ENCODE peak calls at places on chromosomes 1 and 21, in five cellular contexts. One of them, this sample, is unnamed.

GRCh38 chr1:90335566-90335965 is 340.7 kb downstream of the ZNF326 start:
- DNase-seq in pancreas: no peak
- DNase-seq in AG08396: no peak
- DNase-seq in cardiac fibroblast: no peak
- DNase-seq in head of caudate nucleus: no peak
- DNase-seq in this sample: no peak

GRCh38 chr1:112319371-112320034 is 76.5 kb upstream of the CTTNBP2NL start:
- DNase-seq in pancreas: no peak
- DNase-seq in AG08396: no peak
- DNase-seq in cardiac fibroblast: no peak
- DNase-seq in head of caudate nucleus: no peak
- DNase-seq in this sample: no peak

GRCh38 chr1:18414321-18414720 is 66.4 kb upstream of the KLHDC7A start:
- DNase-seq in pancreas: no peak
- DNase-seq in AG08396: no peak
- DNase-seq in cardiac fibroblast: no peak
- DNase-seq in head of caudate nucleus: no peak
- DNase-seq in this sample: no peak

GRCh38 chr1:228487336-228488106 is at the start of gene RNF187:
- DNase-seq in pancreas: peak
- DNase-seq in AG08396: peak
- DNase-seq in cardiac fibroblast: peak
- DNase-seq in head of caudate nucleus: peak
- DNase-seq in this sample: peak

GRCh38 chr21:44440241-44441040 is 14.9 kb upstream of the LRRC3 start:
- DNase-seq in pancreas: no peak
- DNase-seq in AG08396: no peak
- DNase-seq in cardiac fibroblast: no peak
- DNase-seq in head of caudate nucleus: no peak
- DNase-seq in this sample: no peak

GRCh38 chr1:39631361-39632331 is 7.8 kb downstream of the HEYL start:
- DNase-seq in pancreas: no peak
- DNase-seq in AG08396: no peak
- DNase-seq in cardiac fibroblast: no peak
- DNase-seq in head of caudate nucleus: no peak
- DNase-seq in this sample: no peak

GRCh38 chr1:65793359-65793732 is 651 bp downstream of the PDE4B start:
- DNase-seq in pancreas: no peak
- DNase-seq in AG08396: peak
- DNase-seq in cardiac fibroblast: no peak
- DNase-seq in head of caudate nucleus: no peak
- DNase-seq in this sample: no peak

GRCh38 chr21:34795152-34796141 is 126.7 kb downstream of the CLIC6 start:
- DNase-seq in pancreas: peak
- DNase-seq in AG08396: peak
- DNase-seq in cardiac fibroblast: peak
- DNase-seq in head of caudate nucleus: no peak
- DNase-seq in this sample: no peak

GRCh38 chr1:43634729-43635128 is 15.2 kb upstream of the KDM4A start:
- DNase-seq in pancreas: no peak
- DNase-seq in AG08396: no peak
- DNase-seq in cardiac fibroblast: no peak
- DNase-seq in head of caudate nucleus: no peak
- DNase-seq in this sample: no peak

GRCh38 chr1:207935166-207935583 is 24.2 kb upstream of the CD34 start:
- DNase-seq in pancreas: no peak
- DNase-seq in AG08396: no peak
- DNase-seq in cardiac fibroblast: no peak
- DNase-seq in head of caudate nucleus: no peak
- DNase-seq in this sample: no peak

GRCh38 chr1:226954337-226954736 is 14.2 kb downstream of the COQ8A start:
- DNase-seq in pancreas: no peak
- DNase-seq in AG08396: no peak
- DNase-seq in cardiac fibroblast: no peak
- DNase-seq in head of caudate nucleus: no peak
- DNase-seq in this sample: no peak

GRCh38 chr1:5740865-5741860 is 251.1 kb downstream of the NPHP4 start:
- DNase-seq in pancreas: no peak
- DNase-seq in AG08396: no peak
- DNase-seq in cardiac fibroblast: no peak
- DNase-seq in head of caudate nucleus: no peak
- DNase-seq in this sample: no peak

GRCh38 chr1:24929876-24930702 is at the start of gene RUNX3:
- DNase-seq in pancreas: no peak
- DNase-seq in AG08396: peak
- DNase-seq in cardiac fibroblast: no peak
- DNase-seq in head of caudate nucleus: peak
- DNase-seq in this sample: no peak

GRCh38 chr1:235710665-235711064 is 61.1 kb upstream of the GNG4 start:
- DNase-seq in pancreas: no peak
- DNase-seq in AG08396: no peak
- DNase-seq in cardiac fibroblast: no peak
- DNase-seq in head of caudate nucleus: no peak
- DNase-seq in this sample: no peak

GRCh38 chr21:33762798-33763572 is 120.7 kb downstream of the ITSN1 start:
- DNase-seq in pancreas: no peak
- DNase-seq in AG08396: no peak
- DNase-seq in cardiac fibroblast: peak
- DNase-seq in head of caudate nucleus: no peak
- DNase-seq in this sample: no peak

GRCh38 chr1:53281180-53281579 is 42.9 kb upstream of the MAGOH start:
- DNase-seq in pancreas: no peak
- DNase-seq in AG08396: no peak
- DNase-seq in cardiac fibroblast: no peak
- DNase-seq in head of caudate nucleus: no peak
- DNase-seq in this sample: no peak

GRCh38 chr1:39609618-39610331 is 29.7 kb downstream of the HEYL start:
- DNase-seq in pancreas: peak
- DNase-seq in AG08396: peak
- DNase-seq in cardiac fibroblast: peak
- DNase-seq in head of caudate nucleus: peak
- DNase-seq in this sample: no peak

GRCh38 chr1:205144751-205145150 is 23.0 kb upstream of the RBBP5 start:
- DNase-seq in pancreas: no peak
- DNase-seq in AG08396: peak
- DNase-seq in cardiac fibroblast: peak
- DNase-seq in head of caudate nucleus: no peak
- DNase-seq in this sample: peak

This sample was measured in COLO829.